ENCODE peak calls at places on chromosomes 3 and 15, in seven cellular contexts. One of them, this sample, is unnamed.

GRCh38 chr3:136545664-136546266 is 206.4 kb downstream of the STAG1 start:
- DNase-seq in cardiac fibroblast: peak
- DNase-seq in CD8-positive, alpha-beta T cell: no peak
- DNase-seq in sigmoid colon: no peak
- DNase-seq in progenitor cell of endocrine pancreas: no peak
- DNase-seq in A549: no peak
- DNase-seq in osteocyte: no peak
- DNase-seq in this sample: no peak

GRCh38 chr15:94602771-94603474 is 371.6 kb downstream of the MCTP2 start:
- DNase-seq in progenitor cell of endocrine pancreas: no peak
- DNase-seq in A549: no peak
- DNase-seq in CD8-positive, alpha-beta T cell: no peak
- DNase-seq in osteocyte: no peak
- DNase-seq in sigmoid colon: no peak
- DNase-seq in cardiac fibroblast: peak
- DNase-seq in this sample: no peak

GRCh38 chr3:2090512-2090911 is 8.2 kb upstream of the CNTN4 start:
- DNase-seq in A549: no peak
- DNase-seq in CD8-positive, alpha-beta T cell: no peak
- DNase-seq in progenitor cell of endocrine pancreas: no peak
- DNase-seq in osteocyte: no peak
- DNase-seq in sigmoid colon: no peak
- DNase-seq in cardiac fibroblast: no peak
- DNase-seq in this sample: no peak

GRCh38 chr15:78201281-78202190 is 32.8 kb downstream of the ACSBG1 start:
- DNase-seq in progenitor cell of endocrine pancreas: peak
- DNase-seq in cardiac fibroblast: no peak
- DNase-seq in sigmoid colon: no peak
- DNase-seq in CD8-positive, alpha-beta T cell: no peak
- DNase-seq in osteocyte: no peak
- DNase-seq in A549: no peak
- DNase-seq in this sample: no peak

GRCh38 chr15:96047255-96047931 is 283.1 kb upstream of the NR2F2 start:
- DNase-seq in cardiac fibroblast: peak
- DNase-seq in A549: no peak
- DNase-seq in CD8-positive, alpha-beta T cell: no peak
- DNase-seq in sigmoid colon: no peak
- DNase-seq in progenitor cell of endocrine pancreas: no peak
- DNase-seq in osteocyte: no peak
- DNase-seq in this sample: no peak

GRCh38 chr3:4818164-4818563 is 161.1 kb upstream of the BHLHE40 start:
- DNase-seq in progenitor cell of endocrine pancreas: no peak
- DNase-seq in osteocyte: no peak
- DNase-seq in CD8-positive, alpha-beta T cell: no peak
- DNase-seq in sigmoid colon: no peak
- DNase-seq in A549: no peak
- DNase-seq in cardiac fibroblast: no peak
- DNase-seq in this sample: no peak

GRCh38 chr3:194327414-194328079 is 23.6 kb downstream of the CPN2 start:
- DNase-seq in A549: no peak
- DNase-seq in progenitor cell of endocrine pancreas: no peak
- DNase-seq in osteocyte: no peak
- DNase-seq in cardiac fibroblast: no peak
- DNase-seq in CD8-positive, alpha-beta T cell: no peak
- DNase-seq in sigmoid colon: no peak
- DNase-seq in this sample: no peak

GRCh38 chr3:37995652-37996641 is 5.4 kb downstream of the VILL start:
- DNase-seq in sigmoid colon: peak
- DNase-seq in CD8-positive, alpha-beta T cell: peak
- DNase-seq in progenitor cell of endocrine pancreas: no peak
- DNase-seq in osteocyte: no peak
- DNase-seq in cardiac fibroblast: no peak
- DNase-seq in A549: no peak
- DNase-seq in this sample: no peak

GRCh38 chr3:54533856-54534255 is 394.0 kb downstream of the LRTM1 start:
- DNase-seq in cardiac fibroblast: no peak
- DNase-seq in osteocyte: peak
- DNase-seq in sigmoid colon: no peak
- DNase-seq in CD8-positive, alpha-beta T cell: no peak
- DNase-seq in progenitor cell of endocrine pancreas: no peak
- DNase-seq in A549: no peak
- DNase-seq in this sample: peak

GRCh38 chr15:45253330-45253729 is 1.3 kb downstream of the SLC28A2 start:
- DNase-seq in osteocyte: no peak
- DNase-seq in A549: no peak
- DNase-seq in sigmoid colon: no peak
- DNase-seq in cardiac fibroblast: no peak
- DNase-seq in CD8-positive, alpha-beta T cell: no peak
- DNase-seq in progenitor cell of endocrine pancreas: no peak
- DNase-seq in this sample: no peak

GRCh38 chr3:64684715-64685261 is 3.0 kb downstream of the ADAMTS9 start:
- DNase-seq in sigmoid colon: peak
- DNase-seq in cardiac fibroblast: peak
- DNase-seq in osteocyte: no peak
- DNase-seq in A549: no peak
- DNase-seq in progenitor cell of endocrine pancreas: peak
- DNase-seq in CD8-positive, alpha-beta T cell: no peak
- DNase-seq in this sample: no peak

GRCh38 chr3:175212896-175213295 is 353.8 kb downstream of the NAALADL2 start:
- DNase-seq in sigmoid colon: no peak
- DNase-seq in progenitor cell of endocrine pancreas: no peak
- DNase-seq in cardiac fibroblast: peak
- DNase-seq in CD8-positive, alpha-beta T cell: no peak
- DNase-seq in A549: no peak
- DNase-seq in osteocyte: no peak
- DNase-seq in this sample: no peak

GRCh38 chr3:88807471-88808090 is 299.8 kb upstream of the EPHA3 start:
- DNase-seq in osteocyte: no peak
- DNase-seq in cardiac fibroblast: peak
- DNase-seq in progenitor cell of endocrine pancreas: no peak
- DNase-seq in CD8-positive, alpha-beta T cell: no peak
- DNase-seq in sigmoid colon: no peak
- DNase-seq in A549: no peak
- DNase-seq in this sample: no peak

GRCh38 chr3:57646723-57647122 is 46.2 kb downstream of the DENND6A start:
- DNase-seq in A549: peak
- DNase-seq in osteocyte: no peak
- DNase-seq in CD8-positive, alpha-beta T cell: no peak
- DNase-seq in progenitor cell of endocrine pancreas: no peak
- DNase-seq in cardiac fibroblast: peak
- DNase-seq in sigmoid colon: no peak
- DNase-seq in this sample: no peak
- TF ChIP-seq CTCF in A549: peak
- TF ChIP-seq CTCF in osteocyte: peak
- TF ChIP-seq CTCF in CD8-positive, alpha-beta T cell: no peak
- TF ChIP-seq CTCF in progenitor cell of endocrine pancreas: no peak
- TF ChIP-seq CTCF in cardiac fibroblast: no peak
- TF ChIP-seq CTCF in sigmoid colon: no peak
- TF ChIP-seq CTCF in this sample: no peak

DNA sequence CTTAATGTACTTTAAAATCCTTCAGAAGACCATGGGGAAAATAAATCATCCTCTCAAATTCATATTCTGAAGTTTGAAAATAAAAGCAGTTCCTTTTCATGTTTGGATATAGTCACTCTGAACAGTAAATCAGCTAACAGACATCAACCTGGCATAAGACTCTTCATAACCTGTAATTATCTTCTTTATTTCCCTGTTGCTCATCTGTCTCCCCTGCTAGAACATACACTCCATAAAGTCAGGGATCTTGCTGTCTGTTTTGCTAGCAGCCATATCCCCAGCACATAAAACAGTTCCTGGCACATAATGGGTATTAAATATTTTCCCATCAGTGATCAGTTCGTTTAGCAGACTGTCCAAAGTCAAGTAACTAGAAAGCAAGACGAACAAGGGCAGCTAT is 11.2 kb downstream of the VGLL4 start:
- DNase-seq in cardiac fibroblast: no peak
- DNase-seq in CD8-positive, alpha-beta T cell: no peak
- DNase-seq in progenitor cell of endocrine pancreas: no peak
- DNase-seq in osteocyte: no peak
- DNase-seq in A549: no peak
- DNase-seq in sigmoid colon: no peak
- DNase-seq in this sample: no peak
- TF ChIP-seq CTCF in cardiac fibroblast: no peak
- TF ChIP-seq CTCF in CD8-positive, alpha-beta T cell: no peak
- TF ChIP-seq CTCF in progenitor cell of endocrine pancreas: no peak
- TF ChIP-seq CTCF in osteocyte: no peak
- TF ChIP-seq CTCF in A549: no peak
- TF ChIP-seq CTCF in sigmoid colon: no peak
- TF ChIP-seq CTCF in this sample: no peak

DNA sequence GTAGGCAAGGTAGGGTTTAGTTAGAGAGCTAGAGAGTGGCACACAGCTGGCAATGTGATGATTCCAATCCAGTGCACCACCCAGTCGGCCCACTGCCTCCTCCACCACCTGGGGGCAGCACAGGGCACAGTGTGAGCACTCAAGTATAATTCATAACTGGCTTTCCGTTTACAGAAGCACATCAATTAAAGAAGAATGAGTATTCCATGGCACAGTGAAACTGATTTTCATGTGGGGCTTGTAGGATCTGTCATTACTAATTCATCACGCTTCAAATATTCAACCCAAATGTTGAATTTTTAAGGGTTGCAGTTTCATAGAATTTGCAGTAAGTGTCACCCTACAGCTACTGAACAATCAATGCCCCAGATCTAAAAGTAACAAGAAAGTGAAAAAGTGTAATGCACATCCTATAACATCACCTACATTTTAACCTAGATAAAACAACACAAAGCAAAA is 149.9 kb downstream of the IGSF11 start:
- DNase-seq in progenitor cell of endocrine pancreas: peak
- DNase-seq in CD8-positive, alpha-beta T cell: peak
- DNase-seq in cardiac fibroblast: peak
- DNase-seq in osteocyte: no peak
- DNase-seq in A549: peak
- DNase-seq in sigmoid colon: no peak
- DNase-seq in this sample: no peak
- TF ChIP-seq CTCF in progenitor cell of endocrine pancreas: peak
- TF ChIP-seq CTCF in CD8-positive, alpha-beta T cell: peak
- TF ChIP-seq CTCF in cardiac fibroblast: peak
- TF ChIP-seq CTCF in osteocyte: peak
- TF ChIP-seq CTCF in A549: peak
- TF ChIP-seq CTCF in sigmoid colon: peak
- TF ChIP-seq CTCF in this sample: peak

GRCh38 chr3:128011140-128011539 is 41.1 kb upstream of the SEC61A1 start:
- DNase-seq in CD8-positive, alpha-beta T cell: no peak
- DNase-seq in osteocyte: no peak
- DNase-seq in cardiac fibroblast: peak
- DNase-seq in progenitor cell of endocrine pancreas: peak
- DNase-seq in sigmoid colon: no peak
- DNase-seq in A549: peak
- DNase-seq in this sample: no peak
- TF ChIP-seq CTCF in CD8-positive, alpha-beta T cell: no peak
- TF ChIP-seq CTCF in osteocyte: peak
- TF ChIP-seq CTCF in cardiac fibroblast: peak
- TF ChIP-seq CTCF in progenitor cell of endocrine pancreas: peak
- TF ChIP-seq CTCF in sigmoid colon: no peak
- TF ChIP-seq CTCF in A549: peak
- TF ChIP-seq CTCF in this sample: no peak